ENCODE peak calls at places on chromosome 11, in seven cellular contexts. O is naive B cell, E is H9, C is heart left ventricle, X is fibroblast of lung, S is myocyte, V is non-pigmented ciliary epithelial cell. H is an unnamed sample.
A peak's percentile ranks its signal among the peaks of the same experiment; 100 is the strongest.

GRCh38 chr11:65425105-65425970 is 2.7 kb downstream of the NEAT1 start:
- DNase-seq in O (peak; percentile 91), E (peak; percentile 41), C (no peak), X (peak; percentile 83), S (peak; percentile 76), V (no peak), H (no peak)

GRCh38 chr11:102111011-102111786 is 952 bp downstream of the YAP1 start:
- DNase-seq in O (peak; percentile 11), E (peak; percentile 91), C (peak; percentile 78), X (peak; percentile 84), S (peak; percentile 86), V (no peak), H (no peak)

GRCh38 chr11:1869427-1870325 is 16.8 kb downstream of the LSP1 start:
- DNase-seq in O (no peak), E (no peak), C (no peak), X (no peak), S (peak; percentile 71), V (no peak), H (no peak)

GRCh38 chr11:69682221-69682620 is 7.1 kb upstream of the LTO1 start:
- DNase-seq in O (no peak), E (no peak), C (no peak), X (no peak), S (no peak), V (no peak), H (no peak)

GRCh38 chr11:117479372-117479771 is 151.7 kb downstream of the CEP164 start:
- DNase-seq in O (no peak), E (peak; percentile 49), C (no peak), X (no peak), S (no peak), V (no peak), H (no peak)

GRCh38 chr11:117369521-117369920 is 41.9 kb downstream of the CEP164 start:
- DNase-seq in O (no peak), E (no peak), C (no peak), X (no peak), S (no peak), V (no peak), H (no peak)

GRCh38 chr11:119470316-119471266 is 47.6 kb upstream of the THY1 start:
- DNase-seq in O (no peak), E (peak; percentile 26), C (no peak), X (peak; percentile 97), S (peak; percentile 90), V (peak; percentile 67), H (no peak)

GRCh38 chr11:119910056-119910455 is 181.1 kb upstream of the NECTIN1 start:
- DNase-seq in O (no peak), E (no peak), C (no peak), X (no peak), S (no peak), V (no peak), H (no peak)

GRCh38 chr11:125373426-125374391 is 122.4 kb downstream of the FEZ1 start:
- DNase-seq in O (no peak), E (no peak), C (peak; percentile 58), X (peak; percentile 63), S (peak; percentile 37), V (no peak), H (no peak)

GRCh38 chr11:9691865-9692264 is 28.0 kb downstream of the SWAP70 start:
- DNase-seq in O (peak; percentile 28), E (no peak), C (no peak), X (peak; percentile 60), S (no peak), V (no peak), H (no peak)

H was measured in GDM1.